ENCODE peak calls at places on chromosomes 6 and 20, in seven cellular contexts. One of them, this sample, is unnamed.

GRCh38 chr6:84763397-84764331 is 734 bp downstream of the TBX18 start:
- DNase-seq in A172: no peak
- DNase-seq in ureter: peak; percentile 70
- DNase-seq in GM04503: peak; percentile 65
- DNase-seq in progenitor cell of endocrine pancreas: no peak
- DNase-seq in T-cell: no peak
- DNase-seq in activated B cell treated with CpG ODN at 0.5 μM for 24 hours: no peak
- DNase-seq in this sample: peak; percentile 63

GRCh38 chr6:168650686-168651085 is 209.7 kb downstream of the SMOC2 start:
- DNase-seq in A172: no peak
- DNase-seq in ureter: no peak
- DNase-seq in GM04503: no peak
- DNase-seq in progenitor cell of endocrine pancreas: no peak
- DNase-seq in T-cell: no peak
- DNase-seq in activated B cell treated with CpG ODN at 0.5 μM for 24 hours: no peak
- DNase-seq in this sample: no peak

GRCh38 chr6:13302291-13302690 is 26.0 kb downstream of the TBC1D7 start:
- DNase-seq in A172: no peak
- DNase-seq in ureter: no peak
- DNase-seq in GM04503: no peak
- DNase-seq in progenitor cell of endocrine pancreas: no peak
- DNase-seq in T-cell: no peak
- DNase-seq in activated B cell treated with CpG ODN at 0.5 μM for 24 hours: no peak
- DNase-seq in this sample: no peak

GRCh38 chr6:85364354-85364753 is 85.5 kb upstream of the NT5E start:
- DNase-seq in A172: peak; percentile 69
- DNase-seq in ureter: no peak
- DNase-seq in GM04503: peak; percentile 16
- DNase-seq in progenitor cell of endocrine pancreas: no peak
- DNase-seq in T-cell: no peak
- DNase-seq in activated B cell treated with CpG ODN at 0.5 μM for 24 hours: no peak
- DNase-seq in this sample: no peak

GRCh38 chr6:36818741-36819140 is 20.5 kb downstream of the CPNE5 start:
- DNase-seq in A172: no peak
- DNase-seq in ureter: no peak
- DNase-seq in GM04503: no peak
- DNase-seq in progenitor cell of endocrine pancreas: no peak
- DNase-seq in T-cell: no peak
- DNase-seq in activated B cell treated with CpG ODN at 0.5 μM for 24 hours: no peak
- DNase-seq in this sample: no peak

GRCh38 chr20:39853664-39854063 is 835.4 kb downstream of the MAFB start:
- DNase-seq in A172: peak; percentile 72
- DNase-seq in ureter: no peak
- DNase-seq in GM04503: peak; percentile 55
- DNase-seq in progenitor cell of endocrine pancreas: no peak
- DNase-seq in T-cell: no peak
- DNase-seq in activated B cell treated with CpG ODN at 0.5 μM for 24 hours: no peak
- DNase-seq in this sample: peak; percentile 89

GRCh38 chr6:5295612-5296011 is 34.3 kb downstream of the FARS2 start:
- DNase-seq in A172: no peak
- DNase-seq in ureter: no peak
- DNase-seq in GM04503: no peak
- DNase-seq in progenitor cell of endocrine pancreas: no peak
- DNase-seq in T-cell: no peak
- DNase-seq in activated B cell treated with CpG ODN at 0.5 μM for 24 hours: no peak
- DNase-seq in this sample: no peak

GRCh38 chr20:43352996-43353395 is 104.7 kb upstream of the SRSF6 start:
- DNase-seq in A172: no peak
- DNase-seq in ureter: no peak
- DNase-seq in GM04503: no peak
- DNase-seq in progenitor cell of endocrine pancreas: no peak
- DNase-seq in T-cell: no peak
- DNase-seq in activated B cell treated with CpG ODN at 0.5 μM for 24 hours: no peak
- DNase-seq in this sample: no peak

GRCh38 chr20:3162080-3162611 is 2.5 kb upstream of the FASTKD5 start:
- DNase-seq in A172: no peak
- DNase-seq in ureter: no peak
- DNase-seq in GM04503: no peak
- DNase-seq in progenitor cell of endocrine pancreas: no peak
- DNase-seq in T-cell: no peak
- DNase-seq in activated B cell treated with CpG ODN at 0.5 μM for 24 hours: no peak
- DNase-seq in this sample: no peak

GRCh38 chr6:2639167-2639566 is 111.6 kb downstream of the MYLK4 start:
- DNase-seq in A172: no peak
- DNase-seq in ureter: no peak
- DNase-seq in GM04503: no peak
- DNase-seq in progenitor cell of endocrine pancreas: no peak
- DNase-seq in T-cell: no peak
- DNase-seq in activated B cell treated with CpG ODN at 0.5 μM for 24 hours: no peak
- DNase-seq in this sample: peak; percentile 29

GRCh38 chr6:3090013-3090412 is 21.7 kb downstream of the RIPK1 start:
- DNase-seq in A172: no peak
- DNase-seq in ureter: no peak
- DNase-seq in GM04503: no peak
- DNase-seq in progenitor cell of endocrine pancreas: no peak
- DNase-seq in T-cell: no peak
- DNase-seq in activated B cell treated with CpG ODN at 0.5 μM for 24 hours: no peak
- DNase-seq in this sample: no peak

GRCh38 chr6:127102299-127102698 is 16.2 kb upstream of the RSPO3 start:
- DNase-seq in A172: peak; percentile 64
- DNase-seq in ureter: no peak
- DNase-seq in GM04503: peak; percentile 85
- DNase-seq in progenitor cell of endocrine pancreas: no peak
- DNase-seq in T-cell: no peak
- DNase-seq in activated B cell treated with CpG ODN at 0.5 μM for 24 hours: no peak
- DNase-seq in this sample: no peak

GRCh38 chr6:38638941-38639497 is 710 bp downstream of the BTBD9 start:
- DNase-seq in A172: peak; percentile 41
- DNase-seq in ureter: peak; percentile 59
- DNase-seq in GM04503: peak; percentile 19
- DNase-seq in progenitor cell of endocrine pancreas: peak; percentile 18
- DNase-seq in T-cell: peak; percentile 55
- DNase-seq in activated B cell treated with CpG ODN at 0.5 μM for 24 hours: no peak
- DNase-seq in this sample: peak; percentile 62

GRCh38 chr20:19935842-19936241 is 81.3 kb upstream of the NAA20 start:
- DNase-seq in A172: no peak
- DNase-seq in ureter: peak; percentile 88
- DNase-seq in GM04503: no peak
- DNase-seq in progenitor cell of endocrine pancreas: no peak
- DNase-seq in T-cell: no peak
- DNase-seq in activated B cell treated with CpG ODN at 0.5 μM for 24 hours: no peak
- DNase-seq in this sample: no peak

GRCh38 chr6:158353851-158354508 is 41.7 kb downstream of the TULP4 start:
- DNase-seq in A172: peak; percentile 10
- DNase-seq in ureter: no peak
- DNase-seq in GM04503: no peak
- DNase-seq in progenitor cell of endocrine pancreas: no peak
- DNase-seq in T-cell: no peak
- DNase-seq in activated B cell treated with CpG ODN at 0.5 μM for 24 hours: no peak
- DNase-seq in this sample: no peak

GRCh38 chr6:157761331-157761921 is 61.6 kb upstream of the SNX9 start:
- DNase-seq in A172: peak; percentile 63
- DNase-seq in ureter: no peak
- DNase-seq in GM04503: no peak
- DNase-seq in progenitor cell of endocrine pancreas: no peak
- DNase-seq in T-cell: no peak
- DNase-seq in activated B cell treated with CpG ODN at 0.5 μM for 24 hours: no peak
- DNase-seq in this sample: no peak

GRCh38 chr6:20997143-20997792 is 463.0 kb downstream of the CDKAL1 start:
- DNase-seq in A172: no peak
- DNase-seq in ureter: no peak
- DNase-seq in GM04503: no peak
- DNase-seq in progenitor cell of endocrine pancreas: no peak
- DNase-seq in T-cell: no peak
- DNase-seq in activated B cell treated with CpG ODN at 0.5 μM for 24 hours: no peak
- DNase-seq in this sample: no peak

GRCh38 chr20:5074050-5074674 is 45.6 kb downstream of the PCNA start:
- DNase-seq in A172: no peak
- DNase-seq in ureter: no peak
- DNase-seq in GM04503: no peak
- DNase-seq in progenitor cell of endocrine pancreas: no peak
- DNase-seq in T-cell: no peak
- DNase-seq in activated B cell treated with CpG ODN at 0.5 μM for 24 hours: no peak
- DNase-seq in this sample: no peak

GRCh38 chr20:25408890-25409289 is 1.4 kb downstream of the GINS1 start:
- DNase-seq in A172: no peak
- DNase-seq in ureter: no peak
- DNase-seq in GM04503: no peak
- DNase-seq in progenitor cell of endocrine pancreas: no peak
- DNase-seq in T-cell: no peak
- DNase-seq in activated B cell treated with CpG ODN at 0.5 μM for 24 hours: no peak
- DNase-seq in this sample: no peak

GRCh38 chr20:13449868-13450441 is 188.8 kb downstream of the TASP1 start:
- DNase-seq in A172: no peak
- DNase-seq in ureter: no peak
- DNase-seq in GM04503: no peak
- DNase-seq in progenitor cell of endocrine pancreas: no peak
- DNase-seq in T-cell: no peak
- DNase-seq in activated B cell treated with CpG ODN at 0.5 μM for 24 hours: no peak
- DNase-seq in this sample: no peak

GRCh38 chr6:144886682-144887081 is 601.5 kb downstream of the UTRN start:
- DNase-seq in A172: no peak
- DNase-seq in ureter: no peak
- DNase-seq in GM04503: no peak
- DNase-seq in progenitor cell of endocrine pancreas: no peak
- DNase-seq in T-cell: no peak
- DNase-seq in activated B cell treated with CpG ODN at 0.5 μM for 24 hours: no peak
- DNase-seq in this sample: no peak

GRCh38 chr6:126376682-126377081 is 36.8 kb downstream of the CENPW start:
- DNase-seq in A172: no peak
- DNase-seq in ureter: no peak
- DNase-seq in GM04503: no peak
- DNase-seq in progenitor cell of endocrine pancreas: no peak
- DNase-seq in T-cell: no peak
- DNase-seq in activated B cell treated with CpG ODN at 0.5 μM for 24 hours: no peak
- DNase-seq in this sample: no peak

GRCh38 chr6:24455061-24455460 is 34.3 kb downstream of the GPLD1 start:
- DNase-seq in A172: no peak
- DNase-seq in ureter: no peak
- DNase-seq in GM04503: no peak
- DNase-seq in progenitor cell of endocrine pancreas: no peak
- DNase-seq in T-cell: no peak
- DNase-seq in activated B cell treated with CpG ODN at 0.5 μM for 24 hours: no peak
- DNase-seq in this sample: no peak

GRCh38 chr6:10838794-10839333 is 525 bp upstream of the MAK start:
- DNase-seq in A172: no peak
- DNase-seq in ureter: no peak
- DNase-seq in GM04503: no peak
- DNase-seq in progenitor cell of endocrine pancreas: no peak
- DNase-seq in T-cell: no peak
- DNase-seq in activated B cell treated with CpG ODN at 0.5 μM for 24 hours: no peak
- DNase-seq in this sample: no peak

This sample was measured in ecto neural progenitor cell.